ENCODE peak calls at places on chromosome 22, in eight cellular contexts. V is SK-N-SH, W is PC-3, M is GM23248, O is HCT116, K is neural progenitor cell, Y is OCI-LY7, P is MM.1S. T is an unnamed sample.

GRCh38 chr22:42178910-42179495 is 48.4 kb upstream of the CYP2D6 start:
- DNase-seq in P (no peak), M (peak; percentile 14), V (no peak), O (no peak), Y (no peak), W (no peak), K (no peak), T (no peak)

GRCh38 chr22:30858976-30859713 is 109.4 kb downstream of the MORC2 start:
- DNase-seq in V (no peak), M (no peak), Y (no peak), P (no peak), K (no peak), O (no peak), W (no peak), T (no peak)

GRCh38 chr22:49767355-49768062 is 60.2 kb downstream of the BRD1 start:
- DNase-seq in Y (peak; percentile 72), P (peak; percentile 46), W (peak; percentile 59), K (peak; percentile 69), M (peak; percentile 63), V (peak; percentile 72), O (peak; percentile 42), T (peak; percentile 82)

GRCh38 chr22:29712119-29712518 is 7.7 kb upstream of the CABP7 start:
- DNase-seq in K (no peak), O (no peak), P (no peak), Y (no peak), M (no peak), V (no peak), W (no peak), T (no peak)

GRCh38 chr22:29871684-29872083 is 11.3 kb upstream of the MTMR3 start:
- DNase-seq in Y (no peak), K (peak; percentile 46), M (no peak), V (no peak), W (no peak), O (no peak), P (no peak), T (peak; percentile 19)

GRCh38 chr22:27080191-27080590 is 422.8 kb downstream of the MIAT start:
- DNase-seq in Y (no peak), K (no peak), O (no peak), V (no peak), W (no peak), M (no peak), P (no peak), T (no peak)

GRCh38 chr22:41812805-41813545 is 12.5 kb downstream of the CCDC134 start:
- DNase-seq in Y (no peak), O (no peak), W (no peak), P (no peak), K (no peak), V (no peak), M (no peak), T (no peak)

GRCh38 chr22:40525250-40525884 is 111.2 kb downstream of the MRTFA start:
- DNase-seq in P (peak; percentile 49), V (no peak), O (no peak), Y (peak; percentile 72), M (peak; percentile 63), W (peak; percentile 48), K (peak; percentile 41), T (peak; percentile 72)

GRCh38 chr22:28817919-28818859 is 17.8 kb upstream of the XBP1 start:
- DNase-seq in Y (peak; percentile 46), W (peak; percentile 19), M (no peak), O (no peak), V (peak; percentile 34), P (peak; percentile 36), K (no peak), T (peak; percentile 20)

GRCh38 chr22:33969052-33969451 is 48.8 kb upstream of the LARGE1 start:
- DNase-seq in V (no peak), O (no peak), W (peak; percentile 1), Y (no peak), M (no peak), K (no peak), P (no peak), T (peak; percentile 39)

GRCh38 chr22:45771057-45771456 is 99.4 kb downstream of the ATXN10 start:
- DNase-seq in Y (no peak), P (no peak), V (no peak), W (no peak), M (no peak), K (no peak), O (no peak), T (no peak)

GRCh38 chr22:46674367-46674781 is 54.2 kb downstream of the GRAMD4 start:
- DNase-seq in K (no peak), P (no peak), M (no peak), W (no peak), Y (peak; percentile 86), V (no peak), O (no peak), T (no peak)

GRCh38 chr22:45968751-45969413 is 8.1 kb downstream of the WNT7B start:
- DNase-seq in K (no peak), W (peak; percentile 94), Y (no peak), M (peak; percentile 80), O (peak; percentile 50), V (peak; percentile 24), P (no peak), T (no peak)

GRCh38 chr22:27834364-27835185 is 33.0 kb upstream of the MN1 start:
- DNase-seq in K (no peak), P (no peak), O (no peak), V (no peak), W (no peak), Y (no peak), M (no peak), T (no peak)

GRCh38 chr22:50530280-50530856 is 556 bp upstream of the TYMP start:
- DNase-seq in O (peak; percentile 73), K (peak; percentile 52), M (peak; percentile 90), V (no peak), W (peak; percentile 68), Y (peak; percentile 78), P (peak; percentile 43), T (peak; percentile 44)

GRCh38 chr22:28885939-28886338 is 2.6 kb downstream of the ZNRF3 start:
- DNase-seq in O (no peak), V (no peak), K (no peak), Y (no peak), M (no peak), W (peak; percentile 10), P (no peak), T (no peak)

DNA sequence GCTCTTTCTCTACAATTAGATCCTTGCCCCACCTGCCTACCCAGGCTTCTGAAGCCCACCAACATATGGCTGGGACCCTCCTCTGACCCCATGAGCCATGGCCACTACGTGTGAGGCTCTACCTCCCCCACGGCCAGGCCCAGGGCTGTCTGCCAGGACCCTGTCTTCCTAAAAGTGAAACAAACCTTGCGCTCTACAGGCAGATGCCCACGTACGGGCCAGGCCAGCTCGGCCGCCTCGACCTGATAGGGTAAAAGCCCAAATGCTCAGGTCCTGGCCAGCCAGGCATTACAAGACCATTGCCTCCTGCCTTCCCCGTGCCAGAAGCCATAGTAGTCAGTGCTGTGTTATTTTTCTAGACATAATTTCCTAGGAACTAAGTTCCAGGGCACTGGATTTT is 1496.4 kb downstream of the BRD1 start:
- DNase-seq in M (no peak), K (no peak), V (no peak), O (no peak), P (no peak), W (no peak), Y (no peak), T (no peak)
- TF ChIP-seq EZH2phosphoT487 in M (no peak), K (no peak), V (no peak), O (no peak), P (no peak), W (no peak), Y (no peak), T (no peak)

GRCh38 chr22:24302591-24302990 is 32.0 kb downstream of the SPECC1L start:
- DNase-seq in O (no peak), W (no peak), Y (no peak), M (no peak), V (no peak), K (no peak), P (no peak), T (no peak)
- TF ChIP-seq EZH2phosphoT487 in O (no peak), W (no peak), Y (no peak), M (no peak), V (no peak), K (no peak), P (no peak), T (no peak)

GRCh38 chr22:38262051-38262795 is 10.6 kb downstream of the TMEM184B start:
- DNase-seq in Y (peak; percentile 64), V (peak; percentile 29), W (peak; percentile 42), K (peak; percentile 65), O (no peak), P (peak; percentile 63), M (peak; percentile 57), T (peak; percentile 85)
- TF ChIP-seq EZH2phosphoT487 in Y (no peak), V (no peak), W (no peak), K (no peak), O (no peak), P (no peak), M (no peak), T (no peak)

DNA sequence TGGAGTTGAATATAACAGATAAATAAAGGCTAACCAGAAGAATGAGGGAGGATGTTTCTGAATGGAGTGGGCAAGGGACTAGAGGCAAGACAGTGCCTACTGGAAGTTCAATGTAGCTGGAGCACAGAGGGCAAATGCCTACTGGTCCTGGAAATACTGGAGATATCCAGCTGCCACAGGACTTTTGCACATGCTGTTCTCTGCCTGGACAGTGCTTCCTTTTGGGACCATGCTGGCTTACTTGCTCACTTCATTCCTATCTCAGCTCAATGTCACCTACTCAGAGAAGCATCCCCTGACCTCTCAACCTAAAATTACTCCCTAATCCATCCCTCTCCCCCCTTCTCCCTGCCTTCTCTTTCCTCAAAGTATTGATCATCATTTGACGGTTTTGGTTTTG is 20.2 kb downstream of the RASD2 start:
- DNase-seq in M (no peak), K (no peak), O (no peak), Y (no peak), W (no peak), V (no peak), P (no peak), T (no peak)
- TF ChIP-seq EZH2phosphoT487 in M (no peak), K (no peak), O (no peak), Y (no peak), W (no peak), V (no peak), P (no peak), T (no peak)